ENCODE peak calls at places on chromosomes 11 and 22, in four cellular contexts. A, K, U and S are unnamed samples.
A peak's percentile ranks its signal among the peaks of the same experiment; 100 is the strongest.

GRCh38 chr11:94169516-94169915 is 40.9 kb downstream of the PANX1 start:
- DNase-seq in K (no peak), U (no peak), A (peak; percentile 30), S (no peak)

GRCh38 chr22:36086170-36086490 is 57.5 kb upstream of the RBFOX2 start:
- DNase-seq in K (no peak), A (peak; percentile 59), U (peak; percentile 43), S (no peak)

GRCh38 chr11:2807801-2808241 is 77.8 kb downstream of the CDKN1C start:
- DNase-seq in A (peak; percentile 9), U (no peak), K (no peak), S (no peak)

GRCh38 chr11:114285599-114285998 is 10.6 kb upstream of the NNMT start:
- DNase-seq in K (no peak), U (peak; percentile 41), A (no peak), S (no peak)

GRCh38 chr11:4191031-4191571 is 96.5 kb downstream of the RRM1 start:
- DNase-seq in U (no peak), A (no peak), K (no peak), S (no peak)

GRCh38 chr11:8260202-8260996 is 3.3 kb downstream of the LMO1 start:
- DNase-seq in K (no peak), A (no peak), U (no peak), S (no peak)

GRCh38 chr11:105368711-105369110 is 229.1 kb upstream of the CARD18 start:
- DNase-seq in A (no peak), U (no peak), K (no peak), S (no peak)

GRCh38 chr11:3954448-3955298 is 99.2 kb downstream of the STIM1 start:
- DNase-seq in U (peak; percentile 57), K (no peak), A (no peak), S (no peak)

GRCh38 chr11:117076941-117077659 is 21.1 kb downstream of the SIK3 start:
- DNase-seq in U (no peak), A (no peak), K (peak; percentile 57), S (peak; percentile 96)

GRCh38 chr11:118245946-118246562 is 6.1 kb downstream of the MPZL3 start:
- DNase-seq in K (no peak), U (no peak), A (no peak), S (no peak)

GRCh38 chr11:117127164-117127563 is 16.9 kb upstream of the PAFAH1B2 start:
- DNase-seq in K (no peak), U (no peak), A (no peak), S (no peak)

GRCh38 chr11:66686801-66687750 is 9.4 kb upstream of the RBM4B start:
- DNase-seq in U (no peak), K (no peak), A (no peak), S (no peak)

GRCh38 chr11:34446389-34446788 is 7.7 kb downstream of the CAT start:
- DNase-seq in U (peak; percentile 33), A (no peak), K (no peak), S (no peak)

GRCh38 chr11:134454146-134454690 is 42.2 kb upstream of the B3GAT1 start:
- DNase-seq in A (no peak), K (no peak), U (no peak), S (no peak)

GRCh38 chr22:37818397-37819099 is 4.6 kb upstream of the GALR3 start:
- DNase-seq in A (peak; percentile 75), K (no peak), U (no peak), S (no peak)

GRCh38 chr11:61429691-61430582 is at the start of the genes CPSF7 and SDHAF2:
- DNase-seq in U (peak; percentile 98), K (peak; percentile 69), A (peak; percentile 97), S (peak; percentile 89)

GRCh38 chr11:3627291-3627690 is 14.5 kb downstream of the ART5 start:
- DNase-seq in A (no peak), K (no peak), U (no peak), S (no peak)

GRCh38 chr11:58394195-58394594 is 12.5 kb downstream of the OR5B3 start:
- DNase-seq in U (no peak), K (no peak), A (no peak), S (peak; percentile 62)

GRCh38 chr11:97279341-97279740 is 889.5 kb downstream of the JRKL start:
- DNase-seq in A (no peak), U (no peak), K (no peak), S (no peak)

GRCh38 chr22:50222508-50222907 is 21.7 kb downstream of the SELENOO start:
- DNase-seq in U (no peak), K (no peak), A (no peak), S (no peak)

GRCh38 chr22:32761251-32761903 is 40.1 kb upstream of the TIMP3 start:
- DNase-seq in A (no peak), U (no peak), K (no peak), S (no peak)

GRCh38 chr22:39254789-39255298 is 10.1 kb upstream of the PDGFB start:
- DNase-seq in K (peak; percentile 41), U (peak; percentile 24), A (no peak), S (no peak)

GRCh38 chr22:40406063-40406890 is 35.9 kb downstream of the SGSM3 start:
- DNase-seq in A (no peak), U (no peak), K (no peak), S (no peak)

GRCh38 chr22:32005453-32005852 is 37.6 kb upstream of the SLC5A1 start:
- DNase-seq in K (no peak), U (no peak), A (no peak), S (no peak)

GRCh38 chr11:61654397-61654829 is 25.8 kb upstream of the DAGLA start:
- DNase-seq in K (no peak), A (no peak), U (no peak), S (no peak)

GRCh38 chr22:36461665-36462474 is 19.6 kb downstream of the TXN2 start:
- DNase-seq in K (no peak), U (no peak), A (no peak), S (peak; percentile 63)

GRCh38 chr11:7612661-7613393 is 60.5 kb downstream of the CYB5R2 start:
- DNase-seq in K (no peak), U (no peak), A (no peak), S (peak; percentile 88)

GRCh38 chr11:116472661-116473060 is 300.1 kb downstream of the BUD13 start:
- DNase-seq in A (no peak), U (no peak), K (no peak), S (no peak)

GRCh38 chr11:1548221-1549070 is 23.6 kb downstream of the DUSP8 start:
- DNase-seq in A (peak; percentile 73), U (peak; percentile 23), K (no peak), S (no peak)

GRCh38 chr11:71936825-71937224 is 8.0 kb downstream of the RNF121 start:
- DNase-seq in A (no peak), K (no peak), U (no peak), S (no peak)

GRCh38 chr11:65576867-65577755 is 1.3 kb downstream of the EHBP1L1 start:
- DNase-seq in A (no peak), U (no peak), K (no peak), S (peak; percentile 49)

GRCh38 chr11:108906826-108907225 is 242.0 kb downstream of the DDX10 start:
- DNase-seq in A (no peak), K (no peak), U (no peak), S (no peak)

GRCh38 chr11:108902027-108902469 is 237.2 kb downstream of the DDX10 start:
- DNase-seq in U (no peak), K (no peak), A (no peak), S (peak; percentile 10)

GRCh38 chr11:108901359-108901758 is 236.5 kb downstream of the DDX10 start:
- DNase-seq in K (no peak), U (no peak), A (no peak), S (no peak)

DNA sequence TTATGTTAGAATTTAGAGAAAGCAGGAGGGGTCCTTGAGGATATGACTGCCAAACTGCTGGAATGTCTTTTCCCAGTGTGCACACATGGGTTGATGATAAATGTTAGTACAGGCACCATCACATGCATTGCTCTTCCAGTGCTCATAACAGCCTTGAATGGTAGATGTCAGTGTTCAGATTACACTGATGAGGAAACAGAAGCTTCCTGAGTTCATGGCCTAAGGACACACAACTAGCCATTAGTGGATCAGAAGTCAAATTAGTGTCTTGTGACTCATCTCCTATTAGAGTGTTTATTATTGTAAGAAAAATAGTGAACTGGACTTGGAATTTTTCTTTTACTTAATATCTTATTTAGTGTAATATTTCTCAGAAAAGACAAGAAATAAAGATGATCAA is 241.5 kb downstream of the DDX10 start:
- DNase-seq in A (no peak), U (no peak), K (no peak), S (peak; percentile 34)
- TF ChIP-seq TCF7 in A (no peak), U (no peak), K (no peak), S (no peak)

DNA sequence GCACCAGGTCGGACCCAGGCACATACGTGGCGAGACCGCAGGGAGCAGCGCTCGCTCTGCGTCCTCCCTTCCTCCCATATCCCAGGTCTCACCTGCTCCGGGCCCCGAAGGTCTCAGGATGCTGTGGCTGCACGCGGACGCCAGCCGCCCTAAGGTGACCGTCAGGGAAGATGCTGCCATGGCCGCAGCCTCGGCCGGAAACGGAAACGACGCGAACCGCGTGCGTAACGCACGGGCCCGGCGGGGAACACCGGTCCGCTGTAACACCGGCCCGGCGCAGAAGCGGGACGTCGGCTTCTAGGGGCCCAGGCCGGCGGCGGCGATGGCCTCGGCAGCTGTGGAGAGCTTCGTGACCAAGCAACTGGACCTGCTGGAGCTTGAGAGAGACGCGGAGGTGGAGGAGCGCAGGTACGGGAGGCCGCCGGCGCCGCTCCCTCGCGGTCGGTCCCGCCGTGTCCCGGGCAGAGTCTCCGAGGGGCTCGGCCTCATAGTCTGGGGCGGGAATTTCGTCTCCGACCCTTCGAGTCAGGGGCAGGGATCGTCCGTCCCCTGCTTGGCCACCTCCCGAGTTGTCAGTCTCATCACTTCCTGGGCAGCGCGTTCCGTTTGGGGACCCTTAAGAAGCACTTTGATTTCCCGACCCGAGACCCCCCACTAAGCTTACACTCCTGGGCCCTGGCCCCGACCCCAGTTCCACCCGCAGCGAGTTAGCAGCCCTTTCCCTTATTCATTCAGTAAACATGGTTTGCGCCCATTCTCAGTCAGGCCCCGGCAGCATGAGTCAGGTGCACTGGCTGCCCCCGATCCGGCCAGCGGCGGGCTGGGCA is at the start of the genes IGHMBP2 and MRPL21:
- DNase-seq in U (peak; percentile 93), K (no peak), A (peak; percentile 87), S (peak; percentile 62)
- TF ChIP-seq TCF7 in U (peak; percentile 86), K (no peak), A (peak; percentile 89), S (no peak)

GRCh38 chr11:15091620-15092019 is 18.2 kb downstream of the CALCB start:
- DNase-seq in U (no peak), K (no peak), A (no peak), S (no peak)

GRCh38 chr11:15095736-15096228 is 18.9 kb upstream of the INSC start:
- DNase-seq in A (no peak), U (no peak), K (no peak), S (no peak)

GRCh38 chr11:15093432-15093831 is 20.0 kb downstream of the CALCB start:
- DNase-seq in U (no peak), K (no peak), A (no peak), S (no peak)

GRCh38 chr11:15101072-15101701 is 13.5 kb upstream of the INSC start:
- DNase-seq in U (peak; percentile 64), A (peak; percentile 77), K (no peak), S (peak; percentile 39)

GRCh38 chr11:15097411-15097810 is 17.3 kb upstream of the INSC start:
- DNase-seq in A (no peak), U (no peak), K (no peak), S (no peak)
- TF ChIP-seq TCF7 in A (no peak), U (no peak), K (no peak), S (no peak)

GRCh38 chr11:44559207-44559943 is 6.1 kb upstream of the CD82 start:
- DNase-seq in U (no peak), A (peak; percentile 71), K (peak; percentile 85), S (no peak)

GRCh38 chr11:44555031-44555800 is 10.2 kb upstream of the CD82 start:
- DNase-seq in A (no peak), K (no peak), U (peak; percentile 50), S (no peak)

GRCh38 chr11:44561275-44561781 is 4.1 kb upstream of the CD82 start:
- DNase-seq in K (no peak), U (peak; percentile 50), A (no peak), S (no peak)

GRCh38 chr11:44557464-44557863 is 8.0 kb upstream of the CD82 start:
- DNase-seq in A (no peak), U (no peak), K (no peak), S (no peak)

GRCh38 chr11:44556735-44557409 is 8.6 kb upstream of the CD82 start:
- DNase-seq in K (peak; percentile 47), U (peak; percentile 78), A (peak; percentile 67), S (peak; percentile 41)
- TF ChIP-seq TCF7 in K (no peak), U (no peak), A (no peak), S (no peak)